ENCODE peak calls at places on chromosomes 5 and 9, in four cellular contexts. One of them, this sample, is unnamed.

GRCh38 chr9:89360465-89360864 is 42.2 kb downstream of the SECISBP2 start:
- DNase-seq in astrocyte of the cerebellum: no peak
- DNase-seq in fibroblast of lung: no peak
- DNase-seq in lower lobe of right lung: no peak
- DNase-seq in this sample: no peak

GRCh38 chr5:50440651-50441478 is at the start of gene EMB:
- DNase-seq in astrocyte of the cerebellum: no peak
- DNase-seq in fibroblast of lung: peak
- DNase-seq in lower lobe of right lung: peak
- DNase-seq in this sample: peak

GRCh38 chr9:16262467-16263261 is 607.8 kb downstream of the BNC2 start:
- DNase-seq in astrocyte of the cerebellum: no peak
- DNase-seq in fibroblast of lung: peak
- DNase-seq in lower lobe of right lung: no peak
- DNase-seq in this sample: no peak

GRCh38 chr5:168578506-168579205 is 512 bp downstream of the PANK3 start:
- DNase-seq in astrocyte of the cerebellum: no peak
- DNase-seq in fibroblast of lung: peak
- DNase-seq in lower lobe of right lung: no peak
- DNase-seq in this sample: no peak

GRCh38 chr5:160021818-160022446 is 13.0 kb downstream of the TTC1 start:
- DNase-seq in astrocyte of the cerebellum: peak
- DNase-seq in fibroblast of lung: peak
- DNase-seq in lower lobe of right lung: no peak
- DNase-seq in this sample: peak

GRCh38 chr9:93435386-93435785 is 16.1 kb upstream of the FAM120A start:
- DNase-seq in astrocyte of the cerebellum: no peak
- DNase-seq in fibroblast of lung: no peak
- DNase-seq in lower lobe of right lung: no peak
- DNase-seq in this sample: no peak

GRCh38 chr5:150122158-150122510 is 33.5 kb downstream of the PDGFRB start:
- DNase-seq in astrocyte of the cerebellum: no peak
- DNase-seq in fibroblast of lung: no peak
- DNase-seq in lower lobe of right lung: peak
- DNase-seq in this sample: no peak

GRCh38 chr9:89274838-89275237 is 36.2 kb upstream of the CKS2 start:
- DNase-seq in astrocyte of the cerebellum: peak
- DNase-seq in fibroblast of lung: peak
- DNase-seq in lower lobe of right lung: no peak
- DNase-seq in this sample: peak

GRCh38 chr5:148147415-148147814 is 20.9 kb upstream of the SPINK14 start:
- DNase-seq in astrocyte of the cerebellum: no peak
- DNase-seq in fibroblast of lung: no peak
- DNase-seq in lower lobe of right lung: no peak
- DNase-seq in this sample: no peak

GRCh38 chr9:81292056-81292805 is 397.1 kb downstream of the TLE1 start:
- DNase-seq in astrocyte of the cerebellum: no peak
- DNase-seq in fibroblast of lung: no peak
- DNase-seq in lower lobe of right lung: no peak
- DNase-seq in this sample: no peak

GRCh38 chr5:54889826-54890225 is 95.6 kb downstream of the ESM1 start:
- DNase-seq in astrocyte of the cerebellum: peak
- DNase-seq in fibroblast of lung: peak
- DNase-seq in lower lobe of right lung: no peak
- DNase-seq in this sample: peak

GRCh38 chr9:35342221-35342620 is 147.7 kb upstream of the RUSC2 start:
- DNase-seq in astrocyte of the cerebellum: no peak
- DNase-seq in fibroblast of lung: peak
- DNase-seq in lower lobe of right lung: no peak
- DNase-seq in this sample: no peak

GRCh38 chr9:35338561-35339274 is 151.2 kb upstream of the RUSC2 start:
- DNase-seq in astrocyte of the cerebellum: no peak
- DNase-seq in fibroblast of lung: no peak
- DNase-seq in lower lobe of right lung: no peak
- DNase-seq in this sample: no peak

GRCh38 chr9:35341021-35341420 is 148.9 kb upstream of the RUSC2 start:
- DNase-seq in astrocyte of the cerebellum: no peak
- DNase-seq in fibroblast of lung: no peak
- DNase-seq in lower lobe of right lung: no peak
- DNase-seq in this sample: no peak

GRCh38 chr9:35340046-35340445 is 149.9 kb upstream of the RUSC2 start:
- DNase-seq in astrocyte of the cerebellum: peak
- DNase-seq in fibroblast of lung: no peak
- DNase-seq in lower lobe of right lung: no peak
- DNase-seq in this sample: no peak

GRCh38 chr9:35341585-35341984 is 148.3 kb upstream of the RUSC2 start:
- DNase-seq in astrocyte of the cerebellum: no peak
- DNase-seq in fibroblast of lung: peak
- DNase-seq in lower lobe of right lung: peak
- DNase-seq in this sample: no peak
- H3K4me3 ChIP-seq in astrocyte of the cerebellum: no peak
- H3K4me3 ChIP-seq in fibroblast of lung: peak
- H3K4me3 ChIP-seq in lower lobe of right lung: peak
- H3K4me3 ChIP-seq in this sample: no peak

GRCh38 chr5:124395899-124396298 is 350.5 kb downstream of the ZNF608 start:
- DNase-seq in astrocyte of the cerebellum: no peak
- DNase-seq in fibroblast of lung: no peak
- DNase-seq in lower lobe of right lung: no peak
- DNase-seq in this sample: no peak
- H3K4me3 ChIP-seq in astrocyte of the cerebellum: no peak
- H3K4me3 ChIP-seq in fibroblast of lung: no peak
- H3K4me3 ChIP-seq in lower lobe of right lung: no peak
- H3K4me3 ChIP-seq in this sample: no peak

GRCh38 chr5:127030259-127031146 is at the start of gene MARCHF3:
- DNase-seq in astrocyte of the cerebellum: peak
- DNase-seq in fibroblast of lung: peak
- DNase-seq in lower lobe of right lung: peak
- DNase-seq in this sample: peak

GRCh38 chr5:127027539-127027938 is 2.8 kb downstream of the MARCHF3 start:
- DNase-seq in astrocyte of the cerebellum: no peak
- DNase-seq in fibroblast of lung: no peak
- DNase-seq in lower lobe of right lung: no peak
- DNase-seq in this sample: no peak

GRCh38 chr5:127029513-127030258 is 672 bp downstream of the MARCHF3 start:
- DNase-seq in astrocyte of the cerebellum: peak
- DNase-seq in fibroblast of lung: peak
- DNase-seq in lower lobe of right lung: peak
- DNase-seq in this sample: no peak

GRCh38 chr5:127031147-127031862 is 947 bp upstream of the MARCHF3 start:
- DNase-seq in astrocyte of the cerebellum: no peak
- DNase-seq in fibroblast of lung: no peak
- DNase-seq in lower lobe of right lung: peak
- DNase-seq in this sample: no peak

DNA sequence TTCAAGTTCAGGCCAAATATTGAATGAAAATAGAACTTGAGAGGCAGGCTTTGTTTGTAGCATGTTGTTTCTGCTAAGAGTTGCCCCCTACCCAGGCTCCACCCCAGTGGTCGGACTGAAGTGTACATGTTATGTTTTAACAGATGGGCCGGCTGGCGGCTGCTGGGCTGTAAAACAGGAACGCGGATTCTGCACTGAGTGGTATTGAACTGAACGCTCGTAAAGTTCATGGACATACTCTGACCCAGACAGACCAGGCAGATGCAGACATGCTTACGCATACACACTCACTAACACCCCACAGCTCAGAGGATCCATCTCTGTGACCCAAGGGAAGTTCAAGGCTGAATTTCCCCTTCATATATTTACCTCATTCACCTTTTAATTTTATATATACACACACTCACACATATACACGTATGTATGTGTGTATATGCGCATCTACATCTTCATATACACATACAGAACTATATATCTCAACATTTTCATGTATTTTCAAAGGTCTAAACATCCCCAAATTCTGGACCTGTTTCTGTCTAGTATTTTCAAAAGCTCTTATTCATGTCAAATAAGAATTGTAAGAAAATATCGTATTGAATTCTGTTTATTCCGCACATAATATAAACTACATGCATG is 1.4 kb downstream of the MARCHF3 start:
- DNase-seq in astrocyte of the cerebellum: no peak
- DNase-seq in fibroblast of lung: peak
- DNase-seq in lower lobe of right lung: peak
- DNase-seq in this sample: no peak
- H3K4me3 ChIP-seq in astrocyte of the cerebellum: peak
- H3K4me3 ChIP-seq in fibroblast of lung: peak
- H3K4me3 ChIP-seq in lower lobe of right lung: peak
- H3K4me3 ChIP-seq in this sample: no peak

GRCh38 chr5:115600771-115601170 is 1.5 kb downstream of the TICAM2 start:
- DNase-seq in astrocyte of the cerebellum: no peak
- DNase-seq in fibroblast of lung: peak
- DNase-seq in lower lobe of right lung: no peak
- DNase-seq in this sample: no peak
- H3K4me3 ChIP-seq in astrocyte of the cerebellum: peak
- H3K4me3 ChIP-seq in fibroblast of lung: peak
- H3K4me3 ChIP-seq in lower lobe of right lung: peak
- H3K4me3 ChIP-seq in this sample: no peak

GRCh38 chr5:32595118-32595517 is 9.8 kb downstream of the SUB1 start:
- DNase-seq in astrocyte of the cerebellum: no peak
- DNase-seq in fibroblast of lung: no peak
- DNase-seq in lower lobe of right lung: no peak
- DNase-seq in this sample: no peak
- H3K4me3 ChIP-seq in astrocyte of the cerebellum: no peak
- H3K4me3 ChIP-seq in fibroblast of lung: no peak
- H3K4me3 ChIP-seq in lower lobe of right lung: no peak
- H3K4me3 ChIP-seq in this sample: no peak